ENCODE peak calls at places on chromosomes 2 and 18, in seven cellular contexts. One of them, this sample, is unnamed. For H3K4me1, the result is how much of the 10 kb centered on the place peaks cover.

GRCh38 chr2:80365762-80366161 is 61.2 kb upstream of the LRRTM1 start:
- DNase-seq in SK-N-SH: peak
- DNase-seq in neural progenitor cell: peak
- DNase-seq in HCT116: no peak
- DNase-seq in GM23248: no peak
- DNase-seq in hepatocyte: no peak
- DNase-seq in GM23338: no peak
- DNase-seq in this sample: no peak

GRCh38 chr2:69177785-69178636 is 165.0 kb downstream of the ANTXR1 start:
- DNase-seq in HCT116: peak
- DNase-seq in SK-N-SH: peak
- DNase-seq in GM23338: peak
- DNase-seq in neural progenitor cell: peak
- DNase-seq in GM23248: peak
- DNase-seq in hepatocyte: peak
- DNase-seq in this sample: no peak

GRCh38 chr18:66694857-66695256 is 91.0 kb upstream of the CDH19 start:
- DNase-seq in HCT116: no peak
- DNase-seq in SK-N-SH: no peak
- DNase-seq in hepatocyte: no peak
- DNase-seq in neural progenitor cell: no peak
- DNase-seq in GM23338: no peak
- DNase-seq in GM23248: no peak
- DNase-seq in this sample: no peak

GRCh38 chr2:80496770-80497169 is 192.2 kb upstream of the LRRTM1 start:
- DNase-seq in HCT116: no peak
- DNase-seq in neural progenitor cell: no peak
- DNase-seq in hepatocyte: no peak
- DNase-seq in GM23338: no peak
- DNase-seq in GM23248: peak
- DNase-seq in SK-N-SH: no peak
- DNase-seq in this sample: peak

GRCh38 chr2:11465485-11466306 is at the start of gene E2F6:
- DNase-seq in neural progenitor cell: peak
- DNase-seq in HCT116: peak
- DNase-seq in GM23338: peak
- DNase-seq in hepatocyte: peak
- DNase-seq in GM23248: peak
- DNase-seq in SK-N-SH: peak
- DNase-seq in this sample: peak

GRCh38 chr2:17518212-17519154 is at the start of gene RAD51AP2:
- DNase-seq in HCT116: peak
- DNase-seq in GM23338: peak
- DNase-seq in GM23248: peak
- DNase-seq in SK-N-SH: peak
- DNase-seq in hepatocyte: peak
- DNase-seq in neural progenitor cell: peak
- DNase-seq in this sample: no peak

GRCh38 chr18:72376256-72376655 is 167.9 kb downstream of the CBLN2 start:
- DNase-seq in GM23248: no peak
- DNase-seq in SK-N-SH: no peak
- DNase-seq in HCT116: no peak
- DNase-seq in hepatocyte: no peak
- DNase-seq in neural progenitor cell: no peak
- DNase-seq in GM23338: no peak
- DNase-seq in this sample: no peak

GRCh38 chr2:28345619-28346018 is 47.0 kb upstream of the FOSL2 start:
- DNase-seq in neural progenitor cell: no peak
- DNase-seq in GM23248: no peak
- DNase-seq in hepatocyte: no peak
- DNase-seq in HCT116: no peak
- DNase-seq in GM23338: no peak
- DNase-seq in SK-N-SH: no peak
- DNase-seq in this sample: no peak

GRCh38 chr2:66692521-66692920 is 257.6 kb downstream of the MEIS1 start:
- DNase-seq in hepatocyte: no peak
- DNase-seq in HCT116: no peak
- DNase-seq in SK-N-SH: no peak
- DNase-seq in neural progenitor cell: no peak
- DNase-seq in GM23248: no peak
- DNase-seq in GM23338: no peak
- DNase-seq in this sample: no peak

GRCh38 chr2:28713582-28714292 is 37.9 kb upstream of the PPP1CB start:
- DNase-seq in neural progenitor cell: no peak
- DNase-seq in GM23338: no peak
- DNase-seq in SK-N-SH: no peak
- DNase-seq in GM23248: peak
- DNase-seq in hepatocyte: no peak
- DNase-seq in HCT116: no peak
- DNase-seq in this sample: peak

GRCh38 chr2:227163998-227164744 is at the start of the genes COL4A3 and COL4A4:
- DNase-seq in neural progenitor cell: peak
- DNase-seq in SK-N-SH: peak
- DNase-seq in HCT116: peak
- DNase-seq in hepatocyte: peak
- DNase-seq in GM23248: peak
- DNase-seq in GM23338: peak
- DNase-seq in this sample: peak

GRCh38 chr18:36194719-36195315 is 7.5 kb downstream of the MOCOS start:
- DNase-seq in SK-N-SH: no peak
- DNase-seq in GM23248: no peak
- DNase-seq in neural progenitor cell: no peak
- DNase-seq in GM23338: no peak
- DNase-seq in HCT116: no peak
- DNase-seq in hepatocyte: no peak
- DNase-seq in this sample: no peak

GRCh38 chr18:3836937-3837336 is 387.0 kb downstream of the TGIF1 start:
- DNase-seq in HCT116: no peak
- DNase-seq in hepatocyte: no peak
- DNase-seq in GM23338: no peak
- DNase-seq in SK-N-SH: no peak
- DNase-seq in neural progenitor cell: no peak
- DNase-seq in GM23248: no peak
- DNase-seq in this sample: no peak

GRCh38 chr18:21341141-21341540 is 99.1 kb downstream of the GREB1L start:
- DNase-seq in GM23248: peak
- DNase-seq in hepatocyte: no peak
- DNase-seq in SK-N-SH: no peak
- DNase-seq in neural progenitor cell: no peak
- DNase-seq in GM23338: no peak
- DNase-seq in HCT116: no peak
- DNase-seq in this sample: peak

GRCh38 chr2:147062073-147062472 is 782.8 kb upstream of the ACVR2A start:
- DNase-seq in hepatocyte: no peak
- DNase-seq in GM23338: no peak
- DNase-seq in neural progenitor cell: no peak
- DNase-seq in SK-N-SH: no peak
- DNase-seq in GM23248: no peak
- DNase-seq in HCT116: no peak
- DNase-seq in this sample: no peak

DNA sequence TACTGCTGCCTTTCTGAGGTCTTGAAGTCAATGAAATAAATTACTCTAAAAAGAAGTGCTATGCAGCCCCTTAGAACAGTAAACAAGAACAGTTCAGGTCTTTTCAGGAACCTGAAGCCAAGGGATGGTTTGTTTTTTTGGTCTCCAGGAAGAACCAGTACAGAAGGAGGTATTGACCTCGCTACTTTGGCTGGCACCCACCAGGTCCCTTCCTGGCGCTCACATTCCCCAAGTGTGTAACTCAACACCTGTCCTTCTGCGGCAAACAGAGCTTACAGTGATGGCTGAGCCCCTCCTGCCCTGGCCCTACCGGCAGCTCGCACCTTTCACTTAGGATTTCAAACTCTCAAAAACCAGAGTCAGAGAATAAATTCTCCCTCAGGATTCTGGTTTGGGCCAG is 51.9 kb downstream of the SETBP1 start:
- DNase-seq in HCT116: no peak
- DNase-seq in hepatocyte: no peak
- DNase-seq in GM23338: peak
- DNase-seq in SK-N-SH: no peak
- DNase-seq in GM23248: no peak
- DNase-seq in neural progenitor cell: no peak
- DNase-seq in this sample: no peak
- TF ChIP-seq EZH2phosphoT487 in HCT116: no peak
- TF ChIP-seq EZH2phosphoT487 in hepatocyte: no peak
- TF ChIP-seq EZH2phosphoT487 in GM23338: no peak
- TF ChIP-seq EZH2phosphoT487 in SK-N-SH: no peak
- TF ChIP-seq EZH2phosphoT487 in GM23248: no peak
- TF ChIP-seq EZH2phosphoT487 in neural progenitor cell: no peak
- TF ChIP-seq EZH2phosphoT487 in this sample: no peak

GRCh38 chr18:59715966-59716369 is 18.7 kb upstream of the CCBE1 start:
- DNase-seq in neural progenitor cell: no peak
- DNase-seq in hepatocyte: no peak
- DNase-seq in GM23248: peak
- DNase-seq in HCT116: peak
- DNase-seq in SK-N-SH: no peak
- DNase-seq in GM23338: no peak
- DNase-seq in this sample: peak

GRCh38 chr18:59715445-59715844 is 18.2 kb upstream of the CCBE1 start:
- DNase-seq in GM23338: no peak
- DNase-seq in neural progenitor cell: no peak
- DNase-seq in HCT116: no peak
- DNase-seq in GM23248: peak
- DNase-seq in SK-N-SH: no peak
- DNase-seq in hepatocyte: no peak
- DNase-seq in this sample: no peak

GRCh38 chr18:59718108-59719057 is 21.2 kb upstream of the CCBE1 start:
- DNase-seq in GM23248: peak
- DNase-seq in neural progenitor cell: no peak
- DNase-seq in HCT116: no peak
- DNase-seq in hepatocyte: no peak
- DNase-seq in GM23338: no peak
- DNase-seq in SK-N-SH: peak
- DNase-seq in this sample: peak

GRCh38 chr18:59719533-59720325 is 22.5 kb upstream of the CCBE1 start:
- DNase-seq in GM23248: peak
- DNase-seq in GM23338: no peak
- DNase-seq in SK-N-SH: no peak
- DNase-seq in neural progenitor cell: no peak
- DNase-seq in HCT116: no peak
- DNase-seq in hepatocyte: no peak
- DNase-seq in this sample: peak

DNA sequence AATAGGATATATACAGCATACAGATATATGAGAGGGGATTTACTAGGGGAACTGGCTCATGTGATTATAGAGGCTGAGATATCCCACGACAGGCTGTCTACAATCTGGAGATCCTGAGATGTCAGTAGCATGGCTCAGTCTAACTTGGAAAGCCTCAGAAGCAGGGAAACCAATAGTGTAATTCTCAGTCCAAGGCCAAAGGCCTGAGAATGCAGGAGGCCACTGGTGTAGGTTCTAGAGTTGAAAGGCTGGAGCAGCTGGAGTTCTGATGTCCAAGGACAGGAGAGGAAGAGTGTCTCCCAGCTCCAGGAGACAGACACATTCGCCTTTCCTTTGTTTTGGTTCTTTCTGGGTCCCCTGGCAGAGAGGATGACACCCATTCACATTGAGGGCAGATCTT is 20.1 kb upstream of the CCBE1 start:
- DNase-seq in neural progenitor cell: no peak
- DNase-seq in GM23338: no peak
- DNase-seq in GM23248: no peak
- DNase-seq in hepatocyte: no peak
- DNase-seq in SK-N-SH: no peak
- DNase-seq in HCT116: no peak
- DNase-seq in this sample: no peak
- H3K4me1 ChIP-seq in neural progenitor cell: under half
- H3K4me1 ChIP-seq in GM23338: under half
- H3K4me1 ChIP-seq in GM23248: under half
- H3K4me1 ChIP-seq in hepatocyte: under half
- H3K4me1 ChIP-seq in SK-N-SH: under half
- H3K4me1 ChIP-seq in HCT116: under half
- H3K4me1 ChIP-seq in this sample: half or more

GRCh38 chr2:137809252-137809651 is 155.0 kb upstream of the HNMT start:
- DNase-seq in hepatocyte: no peak
- DNase-seq in SK-N-SH: no peak
- DNase-seq in neural progenitor cell: no peak
- DNase-seq in GM23248: no peak
- DNase-seq in HCT116: no peak
- DNase-seq in GM23338: no peak
- DNase-seq in this sample: no peak

GRCh38 chr2:137809837-137810236 is 154.4 kb upstream of the HNMT start:
- DNase-seq in hepatocyte: no peak
- DNase-seq in SK-N-SH: no peak
- DNase-seq in GM23338: no peak
- DNase-seq in HCT116: no peak
- DNase-seq in GM23248: no peak
- DNase-seq in neural progenitor cell: no peak
- DNase-seq in this sample: no peak

GRCh38 chr2:137813176-137813575 is 151.1 kb upstream of the HNMT start:
- DNase-seq in GM23338: no peak
- DNase-seq in neural progenitor cell: no peak
- DNase-seq in hepatocyte: no peak
- DNase-seq in SK-N-SH: no peak
- DNase-seq in HCT116: no peak
- DNase-seq in GM23248: no peak
- DNase-seq in this sample: no peak
- H3K27ac ChIP-seq in GM23338: no peak
- H3K27ac ChIP-seq in neural progenitor cell: no peak
- H3K27ac ChIP-seq in hepatocyte: no peak
- H3K27ac ChIP-seq in SK-N-SH: no peak
- H3K27ac ChIP-seq in HCT116: no peak
- H3K27ac ChIP-seq in GM23248: no peak
- H3K27ac ChIP-seq in this sample: no peak

GRCh38 chr2:196836440-196836839 is 27.3 kb upstream of the C2orf66 start:
- DNase-seq in neural progenitor cell: no peak
- DNase-seq in HCT116: no peak
- DNase-seq in GM23248: peak
- DNase-seq in SK-N-SH: no peak
- DNase-seq in GM23338: no peak
- DNase-seq in hepatocyte: no peak
- DNase-seq in this sample: peak
- TF ChIP-seq EZH2phosphoT487 in neural progenitor cell: no peak
- TF ChIP-seq EZH2phosphoT487 in HCT116: no peak
- TF ChIP-seq EZH2phosphoT487 in GM23248: no peak
- TF ChIP-seq EZH2phosphoT487 in SK-N-SH: no peak
- TF ChIP-seq EZH2phosphoT487 in GM23338: no peak
- TF ChIP-seq EZH2phosphoT487 in hepatocyte: no peak
- TF ChIP-seq EZH2phosphoT487 in this sample: no peak

GRCh38 chr2:106561356-106561755 is 74.2 kb downstream of the CD8B2 start:
- DNase-seq in neural progenitor cell: no peak
- DNase-seq in SK-N-SH: no peak
- DNase-seq in GM23338: no peak
- DNase-seq in HCT116: no peak
- DNase-seq in hepatocyte: no peak
- DNase-seq in GM23248: no peak
- DNase-seq in this sample: no peak
- H3K4me1 ChIP-seq in neural progenitor cell: under half
- H3K4me1 ChIP-seq in SK-N-SH: under half
- H3K4me1 ChIP-seq in GM23338: under half
- H3K4me1 ChIP-seq in HCT116: under half
- H3K4me1 ChIP-seq in hepatocyte: under half
- H3K4me1 ChIP-seq in GM23248: under half
- H3K4me1 ChIP-seq in this sample: under half